ENCODE peak calls at places on chromosomes 11 and 22, in nine cellular contexts. S is progenitor cell of endocrine pancreas; M is brain pericyte; L is A549; D is T-cell; R is fibroblast of the conjunctiva; W is germinal center; T is stimulated activated CD4-positive, alpha-beta T cell treated with anti-CD3 and anti-CD28 coated beads, Interleukin-1b, Interleukin-23, amount 100 ng/mL, for 24 hours; A is NCI-H446. X is an unnamed sample.

GRCh38 chr11:18010977-18011586 is 1.8 kb downstream of the SERGEF start:
- DNase-seq in S (no peak), M (no peak), L (no peak), D (no peak), R (no peak), W (no peak), T (no peak), A (no peak), X (no peak)

GRCh38 chr11:128565881-128566280 is 21.5 kb downstream of the ETS1 start:
- DNase-seq in S (peak), M (no peak), L (no peak), D (no peak), R (no peak), W (no peak), T (no peak), A (no peak), X (no peak)

GRCh38 chr11:47997063-47998053 is 17.0 kb downstream of the PTPRJ start:
- DNase-seq in S (no peak), M (no peak), L (no peak), D (no peak), R (no peak), W (no peak), T (no peak), A (no peak), X (no peak)

GRCh38 chr22:46524203-46524740 is 13.1 kb downstream of the CELSR1 start:
- DNase-seq in S (no peak), M (no peak), L (no peak), D (no peak), R (no peak), W (no peak), T (no peak), A (no peak), X (no peak)

GRCh38 chr22:48367731-48368130 is 1459.9 kb downstream of the BRD1 start:
- DNase-seq in S (no peak), M (no peak), L (no peak), D (no peak), R (no peak), W (no peak), T (no peak), A (no peak), X (no peak)

GRCh38 chr11:130476200-130476921 is 27.9 kb downstream of the ADAMTS15 start:
- DNase-seq in S (no peak), M (no peak), L (no peak), D (no peak), R (no peak), W (no peak), T (no peak), A (no peak), X (no peak)

GRCh38 chr22:36384766-36385400 is 2.9 kb downstream of the MYH9 start:
- DNase-seq in S (no peak), M (no peak), L (no peak), D (peak), R (no peak), W (peak), T (no peak), A (no peak), X (no peak)

GRCh38 chr11:69403556-69404215 is 77.8 kb upstream of the LINC01488 start:
- DNase-seq in S (no peak), M (no peak), L (peak), D (no peak), R (no peak), W (no peak), T (no peak), A (no peak), X (no peak)

GRCh38 chr11:45285931-45286632 is at the start of gene SYT13:
- DNase-seq in S (peak), M (no peak), L (peak), D (no peak), R (no peak), W (no peak), T (no peak), A (peak), X (peak)

GRCh38 chr11:44464741-44465140 is 100.7 kb upstream of the CD82 start:
- DNase-seq in S (no peak), M (no peak), L (peak), D (no peak), R (no peak), W (no peak), T (no peak), A (no peak), X (no peak)

GRCh38 chr11:116930177-116930576 is 92.8 kb upstream of the APOA1 start:
- DNase-seq in S (no peak), M (no peak), L (no peak), D (peak), R (no peak), W (no peak), T (no peak), A (no peak), X (no peak)

GRCh38 chr22:40751250-40751649 is 67.9 kb downstream of the SLC25A17 start:
- DNase-seq in S (no peak), M (no peak), L (no peak), D (no peak), R (no peak), W (no peak), T (no peak), A (no peak), X (no peak)

GRCh38 chr11:62931501-62932278 is 10.5 kb upstream of the CHRM1 start:
- DNase-seq in S (no peak), M (no peak), L (no peak), D (no peak), R (no peak), W (no peak), T (no peak), A (peak), X (no peak)

GRCh38 chr11:111417766-111418435 is 38.8 kb upstream of the POU2AF1 start:
- DNase-seq in S (no peak), M (peak), L (no peak), D (no peak), R (peak), W (peak), T (no peak), A (peak), X (no peak)

GRCh38 chr11:18700872-18701271 is 2.3 kb downstream of the TMEM86A start:
- DNase-seq in S (no peak), M (no peak), L (no peak), D (no peak), R (no peak), W (no peak), T (no peak), A (no peak), X (no peak)

GRCh38 chr11:76856111-76856510 is 4.6 kb upstream of the ACER3 start:
- DNase-seq in S (no peak), M (no peak), L (no peak), D (no peak), R (no peak), W (no peak), T (no peak), A (no peak), X (no peak)

GRCh38 chr11:125874556-125875124 is 12.8 kb upstream of the HYLS1 start:
- DNase-seq in S (peak), M (peak), L (peak), D (peak), R (peak), W (peak), T (no peak), A (peak), X (no peak)